ENCODE peak calls at places on chromosomes 6 and 20, in four cellular contexts. Z is HCT116, K is nephron progenitor cell, I is heart right ventricle. D is an unnamed sample.

GRCh38 chr6:154732538-154732823 is 735 bp upstream of the SCAF8 start:
- DNase-seq in I (no peak), Z (no peak), K (no peak), D (no peak)

GRCh38 chr20:3541887-3542721 is 71.3 kb downstream of the ATRN start:
- DNase-seq in Z (no peak), I (no peak), K (no peak), D (no peak)

GRCh38 chr20:7346562-7346961 is 579.1 kb downstream of the BMP2 start:
- DNase-seq in K (no peak), Z (no peak), I (no peak), D (no peak)

GRCh38 chr6:128519132-128519930 is 1.1 kb downstream of the PTPRK start:
- DNase-seq in K (peak; percentile 63), Z (no peak), I (peak; percentile 46), D (no peak)

GRCh38 chr6:51283723-51284122 is 465.1 kb downstream of the TFAP2B start:
- DNase-seq in Z (no peak), I (no peak), K (no peak), D (no peak)

GRCh38 chr20:38965264-38965663 is 3.1 kb downstream of the DHX35 start:
- DNase-seq in I (no peak), Z (no peak), K (no peak), D (no peak)

GRCh38 chr20:32709528-32710121 is 33.6 kb downstream of the COMMD7 start:
- DNase-seq in K (peak; percentile 3), Z (no peak), I (no peak), D (no peak)

GRCh38 chr6:25004357-25004756 is 68.6 kb upstream of the RIPOR2 start:
- DNase-seq in K (no peak), Z (no peak), I (no peak), D (no peak)

GRCh38 chr6:47267301-47267700 is 42.4 kb downstream of the TNFRSF21 start:
- DNase-seq in Z (no peak), I (no peak), K (no peak), D (no peak)

DNA sequence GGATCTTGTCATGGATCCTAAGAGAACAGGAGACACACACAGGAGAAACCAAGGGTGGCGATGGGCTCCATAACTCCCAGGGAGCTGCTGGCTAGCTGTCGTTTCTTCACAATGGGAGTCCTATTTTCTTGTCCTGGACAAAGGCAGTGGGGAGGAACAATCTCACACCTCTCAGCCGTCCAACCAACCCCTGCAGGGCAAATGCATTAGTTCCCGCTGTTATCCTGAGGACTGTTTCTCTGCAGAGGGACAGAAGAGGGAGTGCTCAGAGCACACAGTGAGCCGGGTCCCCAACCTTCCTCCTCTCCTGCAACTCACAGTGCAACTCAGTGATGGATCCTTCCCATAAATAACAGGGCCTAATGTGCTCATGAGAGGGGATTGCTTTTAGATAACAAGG is 453.2 kb upstream of the AGPAT4 start:
- DNase-seq in Z (no peak), I (no peak), K (no peak), D (no peak)
- TF ChIP-seq CTCF in Z (no peak), I (no peak), K (no peak), D (no peak)

GRCh38 chr6:164246082-164246481 is 831.6 kb downstream of the QKI start:
- DNase-seq in K (no peak), I (no peak), Z (no peak), D (no peak)
- TF ChIP-seq CTCF in K (no peak), I (no peak), Z (no peak), D (no peak)

GRCh38 chr6:104941694-104942177 is 15.2 kb upstream of the LIN28B start:
- DNase-seq in Z (no peak), I (no peak), K (no peak), D (no peak)
- TF ChIP-seq CTCF in Z (no peak), I (no peak), K (peak; percentile 24), D (no peak)

DNA sequence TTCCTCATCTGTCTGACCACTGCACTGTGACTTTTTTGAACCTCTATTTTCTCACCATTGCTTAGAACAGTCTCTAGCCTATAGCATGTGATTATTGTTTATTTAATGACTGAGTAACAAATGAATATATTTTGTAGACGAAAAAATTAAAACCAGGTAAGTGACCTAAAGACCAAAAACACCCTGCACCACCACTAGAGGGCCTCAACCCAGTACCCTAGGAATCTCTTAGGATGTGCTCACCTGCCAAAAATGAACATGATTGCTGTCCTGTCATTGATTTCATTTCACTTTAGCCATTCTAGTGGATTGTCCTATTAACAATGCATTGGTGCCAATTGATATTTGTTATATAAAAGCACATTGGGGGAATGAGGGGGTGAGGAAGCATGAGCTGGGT is 199.1 kb downstream of the COL9A1 start:
- DNase-seq in Z (peak; percentile 3), I (no peak), K (no peak), D (no peak)
- TF ChIP-seq CTCF in Z (peak; percentile 83), I (no peak), K (peak; percentile 31), D (no peak)

GRCh38 chr6:40802481-40802880 is 215.3 kb upstream of the LRFN2 start:
- DNase-seq in I (no peak), K (no peak), Z (no peak), D (no peak)

GRCh38 chr6:40805336-40805735 is 218.2 kb upstream of the LRFN2 start:
- DNase-seq in Z (no peak), I (no peak), K (no peak), D (no peak)

GRCh38 chr6:40806479-40806878 is 219.3 kb upstream of the LRFN2 start:
- DNase-seq in I (no peak), Z (no peak), K (no peak), D (no peak)

GRCh38 chr6:40803897-40804702 is 216.9 kb upstream of the LRFN2 start:
- DNase-seq in Z (no peak), K (no peak), I (no peak), D (no peak)

GRCh38 chr6:40804905-40805304 is 217.7 kb upstream of the LRFN2 start:
- DNase-seq in K (no peak), Z (no peak), I (no peak), D (no peak)
- TF ChIP-seq CTCF in K (peak; percentile 27), Z (peak; percentile 70), I (no peak), D (no peak)

DNA sequence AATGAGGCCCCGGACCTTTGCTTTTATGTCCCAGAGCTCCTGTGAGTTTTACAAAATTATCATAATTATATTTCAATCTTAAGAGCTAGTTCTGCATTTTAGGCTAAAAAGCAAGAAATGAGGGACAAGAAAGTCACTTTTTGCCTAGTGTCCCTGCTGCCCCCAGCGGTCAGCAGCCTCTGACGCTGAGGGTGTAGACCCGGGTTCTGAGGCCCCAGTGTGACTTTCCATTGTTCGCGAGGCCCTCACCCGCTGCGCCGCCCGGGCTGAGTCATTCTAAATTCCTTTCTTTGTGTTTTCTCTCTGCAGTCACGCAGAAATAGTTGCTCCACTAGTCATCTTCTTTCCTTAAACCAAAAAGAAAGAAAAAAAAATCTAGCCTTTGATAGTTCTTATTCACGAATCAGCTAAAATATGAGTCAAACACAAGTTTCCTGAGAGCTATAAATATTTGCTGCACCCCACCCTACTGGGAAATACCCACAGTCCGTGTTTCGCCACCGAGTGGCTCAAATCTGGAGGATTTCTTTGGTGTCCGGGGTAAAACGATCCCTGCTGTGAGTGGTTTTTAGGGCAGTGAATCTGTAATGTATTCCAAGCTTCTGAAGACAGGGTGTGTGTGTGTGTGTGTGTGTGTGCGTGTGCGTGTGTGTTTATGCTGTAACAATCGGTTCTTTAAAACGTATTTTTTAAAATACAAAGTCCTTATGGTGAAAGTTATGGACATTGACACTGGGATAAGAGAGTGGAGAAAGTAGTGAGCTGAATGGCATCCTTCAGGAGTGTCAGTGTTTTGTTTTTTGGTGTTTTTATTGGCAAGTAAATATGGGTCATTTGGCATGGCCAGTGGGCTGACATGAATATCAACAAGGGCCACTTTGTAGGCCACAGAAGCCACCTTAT is 59.7 kb upstream of the EEF1A1 start:
- DNase-seq in K (peak; percentile 62), I (peak; percentile 71), Z (peak; percentile 96), D (peak; percentile 71)
- TF ChIP-seq CTCF in K (peak; percentile 37), I (peak; percentile 11), Z (peak; percentile 62), D (peak; percentile 24)

GRCh38 chr6:168150551-168151444 is 71.8 kb upstream of the FRMD1 start:
- DNase-seq in I (no peak), Z (no peak), K (peak; percentile 45), D (no peak)
- TF ChIP-seq CTCF in I (peak; percentile 30), Z (peak; percentile 50), K (peak; percentile 52), D (no peak)

DNA sequence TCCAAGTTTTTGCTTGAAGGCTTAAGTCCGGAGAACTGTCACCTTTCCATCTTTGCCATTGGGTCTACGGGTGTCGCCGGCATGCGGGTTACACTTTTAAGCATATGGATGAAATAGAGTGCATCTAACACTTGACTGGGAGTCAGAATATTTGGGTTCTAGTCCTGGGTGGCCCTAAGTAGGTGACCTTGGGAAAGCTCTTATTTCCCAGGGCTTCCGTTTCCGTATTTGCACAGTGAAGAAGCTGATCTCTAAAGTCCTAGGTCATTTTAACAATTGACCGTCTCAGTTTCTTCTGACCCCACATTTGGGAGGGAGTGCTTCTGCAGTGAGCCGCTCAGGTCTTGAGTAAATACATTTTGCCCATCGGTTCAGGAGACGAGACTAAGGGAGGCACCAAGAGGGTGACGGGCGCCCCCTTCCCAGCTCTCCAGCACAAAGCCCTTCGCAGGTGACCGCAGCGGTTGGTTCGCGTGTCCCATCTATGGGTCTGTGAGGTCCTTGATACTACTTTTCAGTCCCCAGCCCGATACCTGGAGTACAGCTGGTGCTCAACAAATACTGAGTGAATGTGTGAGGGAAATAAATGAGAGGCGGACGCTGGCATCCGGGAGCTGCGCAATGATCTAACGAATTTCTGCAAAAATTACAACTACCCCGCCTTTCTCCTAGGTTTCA is 580 bp upstream of the BLTP3A start:
- DNase-seq in I (peak; percentile 53), Z (peak; percentile 10), K (peak; percentile 51), D (peak; percentile 38)
- TF ChIP-seq CTCF in I (no peak), Z (peak; percentile 5), K (no peak), D (no peak)